ENCODE peak calls at places on chromosomes 11 and 22, in eight cellular contexts. H is amniotic stem cell; I is activated T-helper 1 cell treated with anti-CD3 and anti-CD28 coated beads, Interleukin-12 subunit alpha, Interleukin-12 subunit beta, Interleukin-2, Interleukin-4 antibody, amounts not matched to agents 30 ng/mL and 10 ng/mL and 1 ng/mL, durations not matched to agents 14 hours and 24 hours and 36 hours; X is PC-9; B is endothelial cell; W is HTR-8/SVneo; N is GM04504; L is NCI-H345. Q is an unnamed sample.

GRCh38 chr11:2790581-2790925 is 90.8 kb upstream of the KCNQ1OT1 start:
- DNase-seq in B (no peak), X (no peak), I (no peak), W (no peak), N (no peak), H (no peak), L (no peak), Q (no peak)

GRCh38 chr11:119694334-119694733 is 34.7 kb downstream of the NECTIN1 start:
- DNase-seq in L (no peak), N (no peak), W (no peak), H (no peak), I (no peak), X (peak), B (no peak), Q (peak)

GRCh38 chr11:128884703-128885338 is 6.3 kb upstream of the KCNJ5 start:
- DNase-seq in B (peak), L (peak), I (peak), N (no peak), W (no peak), X (peak), H (no peak), Q (peak)

GRCh38 chr11:128549256-128549944 is 38.0 kb downstream of the ETS1 start:
- DNase-seq in B (no peak), I (no peak), N (no peak), H (no peak), L (no peak), X (no peak), W (no peak), Q (no peak)

GRCh38 chr11:1943977-1944376 is 3.2 kb upstream of the MRPL23 start:
- DNase-seq in L (no peak), I (no peak), B (no peak), W (no peak), X (peak), H (no peak), N (no peak), Q (no peak)

GRCh38 chr11:11973866-11974265 is 34.6 kb downstream of the DKK3 start:
- DNase-seq in H (no peak), N (no peak), X (no peak), B (no peak), W (no peak), L (no peak), I (no peak), Q (no peak)

GRCh38 chr11:123298488-123299447 is 103.7 kb upstream of the CLMP start:
- DNase-seq in X (no peak), L (no peak), W (no peak), H (no peak), B (no peak), N (no peak), I (no peak), Q (no peak)

GRCh38 chr11:6572215-6572614 is 31.2 kb downstream of the RRP8 start:
- DNase-seq in I (no peak), X (no peak), L (no peak), B (no peak), N (peak), H (no peak), W (no peak), Q (no peak)

GRCh38 chr11:12329169-12329568 is 48.2 kb upstream of the PARVA start:
- DNase-seq in N (no peak), I (no peak), W (no peak), L (no peak), H (no peak), X (no peak), B (no peak), Q (no peak)

GRCh38 chr11:77602385-77603105 is 12.8 kb downstream of the AQP11 start:
- DNase-seq in X (peak), I (no peak), N (peak), L (no peak), B (no peak), W (peak), H (peak), Q (no peak)

GRCh38 chr11:81979444-81979843 is 754.2 kb downstream of the FAM181B start:
- DNase-seq in N (no peak), X (no peak), B (no peak), W (no peak), H (no peak), I (no peak), L (no peak), Q (no peak)

GRCh38 chr11:2127357-2127971 is 11.7 kb downstream of the IGF2 start:
- DNase-seq in B (no peak), N (no peak), W (no peak), L (no peak), X (no peak), H (no peak), I (no peak), Q (no peak)

GRCh38 chr11:119092880-119093665 is 8.4 kb downstream of the HMBS start:
- DNase-seq in I (no peak), N (no peak), H (no peak), B (no peak), X (no peak), W (no peak), L (no peak), Q (no peak)

GRCh38 chr11:71940561-71941219 is 11.8 kb downstream of the RNF121 start:
- DNase-seq in B (no peak), W (no peak), L (no peak), I (no peak), H (no peak), N (no peak), X (no peak), Q (no peak)

GRCh38 chr11:67409261-67409666 is 5.4 kb downstream of the TBC1D10C start:
- DNase-seq in L (no peak), B (no peak), I (peak), H (no peak), N (no peak), W (no peak), X (no peak), Q (peak)

GRCh38 chr22:35984183-35984710 is 44.4 kb downstream of the RBFOX2 start:
- DNase-seq in N (no peak), W (no peak), B (no peak), I (no peak), L (no peak), X (no peak), H (no peak), Q (no peak)

GRCh38 chr11:117600261-117600783 is 196.7 kb downstream of the DSCAML1 start:
- DNase-seq in H (no peak), W (no peak), I (no peak), N (no peak), L (peak), B (no peak), X (no peak), Q (no peak)

GRCh38 chr11:1891831-1892115 is at the start of gene PRR33:
- DNase-seq in W (no peak), N (no peak), X (no peak), I (no peak), H (no peak), L (no peak), B (no peak), Q (no peak)

GRCh38 chr11:3056296-3057068 is 741 bp downstream of the CARS1 start:
- DNase-seq in I (peak), N (no peak), B (no peak), W (no peak), H (no peak), X (no peak), L (no peak), Q (no peak)

GRCh38 chr11:47886096-47886495 is 37.9 kb upstream of the NUP160 start:
- DNase-seq in X (peak), L (no peak), W (peak), I (no peak), H (no peak), B (no peak), N (peak), Q (no peak)

GRCh38 chr11:60767388-60767811 is 10.7 kb downstream of the MS4A15 start:
- DNase-seq in N (no peak), X (no peak), L (no peak), W (no peak), H (no peak), B (peak), I (no peak), Q (no peak)

GRCh38 chr11:73980001-73980960 is 2.4 kb downstream of the UCP2 start:
- DNase-seq in I (peak), N (no peak), L (peak), B (peak), X (peak), H (no peak), W (no peak), Q (peak)

GRCh38 chr11:35116245-35116644 is 22.7 kb upstream of the CD44 start:
- DNase-seq in L (no peak), I (no peak), W (no peak), N (no peak), H (no peak), X (no peak), B (no peak), Q (no peak)

GRCh38 chr11:12581923-12582322 is 92.3 kb upstream of the TEAD1 start:
- DNase-seq in H (peak), I (no peak), L (peak), B (no peak), W (peak), N (peak), X (peak), Q (no peak)

GRCh38 chr11:37811349-37811748 is 1213.3 kb upstream of the RAG2 start:
- DNase-seq in I (no peak), L (no peak), B (no peak), H (no peak), X (no peak), W (no peak), N (no peak), Q (no peak)

GRCh38 chr11:75233688-75234295 is 6.8 kb upstream of the TPBGL start:
- DNase-seq in B (peak), N (no peak), I (no peak), X (peak), W (peak), H (peak), L (no peak), Q (no peak)

GRCh38 chr11:117649656-117650055 is 147.4 kb downstream of the DSCAML1 start:
- DNase-seq in X (no peak), I (no peak), B (no peak), H (no peak), W (no peak), L (no peak), N (no peak), Q (no peak)

GRCh38 chr11:88179141-88179540 is 3.9 kb upstream of the RAB38 start:
- DNase-seq in W (no peak), I (peak), X (peak), B (no peak), L (no peak), H (no peak), N (no peak), Q (no peak)

GRCh38 chr11:61106296-61106695 is 4.0 kb downstream of the CD5 start:
- DNase-seq in N (no peak), H (no peak), I (no peak), B (no peak), X (no peak), W (no peak), L (no peak), Q (no peak)

GRCh38 chr11:44814881-44815592 is 88.3 kb downstream of the TSPAN18 start:
- DNase-seq in N (peak), B (no peak), X (no peak), L (no peak), W (no peak), H (no peak), I (no peak), Q (no peak)

GRCh38 chr11:42572231-42572610 is 739.6 kb upstream of the API5 start:
- DNase-seq in H (no peak), N (no peak), I (no peak), X (no peak), W (no peak), L (no peak), B (no peak), Q (no peak)

GRCh38 chr11:69335461-69336386 is 41.8 kb downstream of the MYEOV start:
- DNase-seq in X (peak), B (no peak), W (no peak), L (no peak), H (no peak), N (no peak), I (no peak), Q (no peak)

GRCh38 chr11:123122341-123122740 is 60.4 kb upstream of the HSPA8 start:
- DNase-seq in N (no peak), H (no peak), L (no peak), I (no peak), B (no peak), W (no peak), X (no peak), Q (no peak)

GRCh38 chr11:2770556-2771301 is 70.9 kb upstream of the KCNQ1OT1 start:
- DNase-seq in N (no peak), L (no peak), I (no peak), B (peak), W (no peak), H (no peak), X (peak), Q (no peak)

GRCh38 chr22:46355369-46355995 is 20.0 kb downstream of the TRMU start:
- DNase-seq in L (peak), I (peak), W (peak), B (peak), X (peak), H (peak), N (no peak), Q (peak)